ENCODE peak calls at places on chromosomes 11 and 22, in five cellular contexts. M is right cardiac atrium, P is occipital lobe, J is fibroblast of the aortic adventitia, I is NCI-H2081. Q is an unnamed sample.

GRCh38 chr11:83194284-83195175 is 1.0 kb downstream of the ANKRD42 start:
- DNase-seq in M (peak), P (peak), J (peak), I (no peak), Q (peak)

GRCh38 chr22:40324468-40325305 is 21.6 kb upstream of the ADSL start:
- DNase-seq in M (peak), P (no peak), J (no peak), I (no peak), Q (no peak)

GRCh38 chr11:115515647-115516046 is 11.4 kb upstream of the CADM1 start:
- DNase-seq in M (no peak), P (no peak), J (no peak), I (no peak), Q (no peak)

GRCh38 chr22:41478891-41479521 is 10.1 kb downstream of the ACO2 start:
- DNase-seq in M (no peak), P (no peak), J (peak), I (no peak), Q (no peak)

GRCh38 chr11:62889484-62890437 is 9.1 kb downstream of the SLC3A2 start:
- DNase-seq in M (no peak), P (no peak), J (peak), I (no peak), Q (no peak)

GRCh38 chr11:2528301-2529050 is 83.7 kb downstream of the KCNQ1 start:
- DNase-seq in M (peak), P (no peak), J (no peak), I (no peak), Q (peak)

GRCh38 chr11:64856382-64857227 is 12.2 kb upstream of the CDC42BPG start:
- DNase-seq in M (peak), P (no peak), J (peak), I (no peak), Q (peak)

GRCh38 chr11:47244664-47245350 is 3.8 kb downstream of the ACP2 start:
- DNase-seq in M (peak), P (no peak), J (no peak), I (no peak), Q (no peak)

GRCh38 chr11:24132471-24132870 is 364.4 kb upstream of the LUZP2 start:
- DNase-seq in M (no peak), P (no peak), J (no peak), I (no peak), Q (no peak)

GRCh38 chr11:117002639-117003305 is 95.5 kb downstream of the SIK3 start:
- DNase-seq in M (no peak), P (no peak), J (no peak), I (no peak), Q (no peak)

GRCh38 chr11:45662096-45662664 is 3.2 kb downstream of the CHST1 start:
- DNase-seq in M (no peak), P (no peak), J (no peak), I (no peak), Q (peak)

GRCh38 chr11:10205928-10206327 is 88.1 kb downstream of the SBF2 start:
- DNase-seq in M (no peak), P (no peak), J (no peak), I (no peak), Q (no peak)

GRCh38 chr22:37909756-37910155 is 3.7 kb downstream of the MICALL1 start:
- DNase-seq in M (no peak), P (no peak), J (no peak), I (no peak), Q (no peak)

GRCh38 chr22:27990879-27991278 is 71.8 kb upstream of the PITPNB start:
- DNase-seq in M (peak), P (no peak), J (peak), I (no peak), Q (no peak)

GRCh38 chr11:119892311-119892808 is 163.4 kb upstream of the NECTIN1 start:
- DNase-seq in M (peak), P (no peak), J (no peak), I (no peak), Q (no peak)

GRCh38 chr22:44426981-44427380 is 71.1 kb downstream of the RTL6 start:
- DNase-seq in M (no peak), P (no peak), J (no peak), I (no peak), Q (no peak)

GRCh38 chr22:16915711-16916110 is 90.5 kb upstream of the XKR3 start:
- DNase-seq in M (no peak), P (no peak), J (no peak), I (no peak), Q (no peak)

GRCh38 chr11:116176484-116177005 is 596.2 kb downstream of the BUD13 start:
- DNase-seq in M (no peak), P (no peak), J (no peak), I (no peak), Q (no peak)

GRCh38 chr22:33038131-33038772 is 19.9 kb downstream of the SYN3 start:
- DNase-seq in M (no peak), P (peak), J (no peak), I (no peak), Q (no peak)

GRCh38 chr11:6755303-6755952 is 16.3 kb downstream of the OR2AG2 start:
- DNase-seq in M (no peak), P (no peak), J (peak), I (peak), Q (no peak)

GRCh38 chr11:1460994-1461805 is 25.4 kb downstream of the MOB2 start:
- DNase-seq in M (no peak), P (no peak), J (no peak), I (no peak), Q (no peak)

GRCh38 chr11:113896156-113896879 is 8.3 kb upstream of the HTR3B start:
- DNase-seq in M (peak), P (peak), J (peak), I (peak), Q (no peak)

GRCh38 chr22:42280140-42280539 is 9.7 kb upstream of the TCF20 start:
- DNase-seq in M (no peak), P (no peak), J (no peak), I (no peak), Q (peak)

GRCh38 chr11:8099291-8099899 is 18.4 kb downstream of the TUB start:
- DNase-seq in M (peak), P (peak), J (peak), I (peak), Q (no peak)

GRCh38 chr22:31230871-31231621 is 18.9 kb downstream of the LIMK2 start:
- DNase-seq in M (peak), P (no peak), J (peak), I (no peak), Q (no peak)

GRCh38 chr11:117876341-117877119 is at the start of gene FXYD6:
- DNase-seq in M (peak), P (peak), J (no peak), I (peak), Q (peak)

GRCh38 chr11:104856607-104857006 is 41.7 kb downstream of the CASP12 start:
- DNase-seq in M (no peak), P (no peak), J (no peak), I (no peak), Q (no peak)

GRCh38 chr11:7418916-7419315 is 66.4 kb upstream of the OLFML1 start:
- DNase-seq in M (no peak), P (no peak), J (no peak), I (no peak), Q (no peak)

GRCh38 chr11:124839051-124839971 is 25.9 kb upstream of the ROBO3 start:
- DNase-seq in M (peak), P (no peak), J (no peak), I (no peak), Q (peak)

GRCh38 chr11:86262387-86262786 is 17.8 kb downstream of the EED start:
- DNase-seq in M (no peak), P (no peak), J (no peak), I (no peak), Q (no peak)